ENCODE peak calls at places on chromosomes 3 and 15, in four cellular contexts. One of them, this sample, is unnamed.

GRCh38 chr3:106379251-106379750 is 510.5 kb upstream of the CBLB start:
- DNase-seq in H9: no peak
- DNase-seq in IMR-90: no peak
- DNase-seq in H1: no peak
- DNase-seq in this sample: no peak

GRCh38 chr3:17846466-17846865 is 104.0 kb upstream of the TBC1D5 start:
- DNase-seq in H9: no peak
- DNase-seq in IMR-90: peak
- DNase-seq in H1: no peak
- DNase-seq in this sample: peak

GRCh38 chr15:62783303-62783957 is 259.1 kb upstream of the TPM1 start:
- DNase-seq in H9: no peak
- DNase-seq in IMR-90: peak
- DNase-seq in H1: no peak
- DNase-seq in this sample: no peak

GRCh38 chr3:63355809-63356208 is 77.7 kb downstream of the SYNPR start:
- DNase-seq in H9: no peak
- DNase-seq in IMR-90: no peak
- DNase-seq in H1: no peak
- DNase-seq in this sample: no peak

GRCh38 chr15:83287541-83288027 is 3.1 kb upstream of the BNC1 start:
- DNase-seq in H9: no peak
- DNase-seq in IMR-90: peak
- DNase-seq in H1: no peak
- DNase-seq in this sample: peak

GRCh38 chr3:133941390-133941789 is 45.7 kb upstream of the RAB6B start:
- DNase-seq in H9: peak
- DNase-seq in IMR-90: peak
- DNase-seq in H1: no peak
- DNase-seq in this sample: no peak

GRCh38 chr15:64459382-64459781 is 996 bp upstream of the ZNF609 start:
- DNase-seq in H9: no peak
- DNase-seq in IMR-90: no peak
- DNase-seq in H1: no peak
- DNase-seq in this sample: peak

GRCh38 chr3:118801899-118802298 is 232.7 kb downstream of the IGSF11 start:
- DNase-seq in H9: no peak
- DNase-seq in IMR-90: no peak
- DNase-seq in H1: no peak
- DNase-seq in this sample: no peak

GRCh38 chr3:147838650-147839049 is 429.5 kb downstream of the ZIC1 start:
- DNase-seq in H9: no peak
- DNase-seq in IMR-90: peak
- DNase-seq in H1: no peak
- DNase-seq in this sample: peak

GRCh38 chr3:65596511-65597224 is 442.1 kb downstream of the MAGI1 start:
- DNase-seq in H9: no peak
- DNase-seq in IMR-90: no peak
- DNase-seq in H1: no peak
- DNase-seq in this sample: peak

GRCh38 chr3:63864008-63864871 is 573 bp downstream of the ATXN7 start:
- DNase-seq in H9: no peak
- DNase-seq in IMR-90: no peak
- DNase-seq in H1: no peak
- DNase-seq in this sample: no peak

GRCh38 chr3:33181229-33181628 is 37.4 kb downstream of the SUSD5 start:
- DNase-seq in H9: no peak
- DNase-seq in IMR-90: no peak
- DNase-seq in H1: no peak
- DNase-seq in this sample: no peak

GRCh38 chr3:45606991-45607712 is 12.6 kb downstream of the LIMD1 start:
- DNase-seq in H9: no peak
- DNase-seq in IMR-90: peak
- DNase-seq in H1: no peak
- DNase-seq in this sample: no peak

GRCh38 chr3:146161725-146162047 is 702 bp upstream of the PLOD2 start:
- DNase-seq in H9: no peak
- DNase-seq in IMR-90: peak
- DNase-seq in H1: no peak
- DNase-seq in this sample: peak

GRCh38 chr3:30875505-30875904 is 19.0 kb downstream of the GADL1 start:
- DNase-seq in H9: no peak
- DNase-seq in IMR-90: no peak
- DNase-seq in H1: no peak
- DNase-seq in this sample: no peak

GRCh38 chr3:122564155-122564912 is at the start of the genes DTX3L and PARP9:
- DNase-seq in H9: peak
- DNase-seq in IMR-90: peak
- DNase-seq in H1: peak
- DNase-seq in this sample: peak

GRCh38 chr3:64163019-64163754 is 62.1 kb downstream of the PRICKLE2 start:
- DNase-seq in H9: no peak
- DNase-seq in IMR-90: no peak
- DNase-seq in H1: no peak
- DNase-seq in this sample: no peak

GRCh38 chr3:99659965-99660364 is 21.6 kb downstream of the COL8A1 start:
- DNase-seq in H9: no peak
- DNase-seq in IMR-90: no peak
- DNase-seq in H1: no peak
- DNase-seq in this sample: no peak

GRCh38 chr3:16318216-16318615 is 53.2 kb downstream of the OXNAD1 start:
- DNase-seq in H9: no peak
- DNase-seq in IMR-90: peak
- DNase-seq in H1: no peak
- DNase-seq in this sample: no peak

GRCh38 chr3:139534992-139535879 is 4.3 kb downstream of the RBP1 start:
- DNase-seq in H9: peak
- DNase-seq in IMR-90: peak
- DNase-seq in H1: no peak
- DNase-seq in this sample: peak

GRCh38 chr3:105253225-105253624 is 113.5 kb upstream of the ALCAM start:
- DNase-seq in H9: no peak
- DNase-seq in IMR-90: no peak
- DNase-seq in H1: no peak
- DNase-seq in this sample: peak

GRCh38 chr3:120622870-120623718 is 27.0 kb downstream of the NDUFB4 start:
- DNase-seq in H9: peak
- DNase-seq in IMR-90: peak
- DNase-seq in H1: no peak
- DNase-seq in this sample: peak

GRCh38 chr3:151393961-151394360 is 9.4 kb upstream of the P2RY12 start:
- DNase-seq in H9: no peak
- DNase-seq in IMR-90: no peak
- DNase-seq in H1: no peak
- DNase-seq in this sample: no peak

GRCh38 chr15:41161336-41161735 is 45.3 kb upstream of the INO80 start:
- DNase-seq in H9: no peak
- DNase-seq in IMR-90: peak
- DNase-seq in H1: no peak
- DNase-seq in this sample: no peak

GRCh38 chr3:13507247-13507790 is 27.2 kb downstream of the HDAC11 start:
- DNase-seq in H9: no peak
- DNase-seq in IMR-90: no peak
- DNase-seq in H1: no peak
- DNase-seq in this sample: no peak

GRCh38 chr3:112390783-112391641 is 58.1 kb downstream of the CD200 start:
- DNase-seq in H9: peak
- DNase-seq in IMR-90: peak
- DNase-seq in H1: peak
- DNase-seq in this sample: peak

GRCh38 chr15:51702710-51703109 is 21.4 kb downstream of the SCG3 start:
- DNase-seq in H9: no peak
- DNase-seq in IMR-90: no peak
- DNase-seq in H1: no peak
- DNase-seq in this sample: no peak

GRCh38 chr3:98912448-98912847 is 11.0 kb upstream of the DCBLD2 start:
- DNase-seq in H9: no peak
- DNase-seq in IMR-90: no peak
- DNase-seq in H1: no peak
- DNase-seq in this sample: no peak

GRCh38 chr15:101060576-101061551 is 141.7 kb downstream of the LRRK1 start:
- DNase-seq in H9: peak
- DNase-seq in IMR-90: no peak
- DNase-seq in H1: no peak
- DNase-seq in this sample: no peak

GRCh38 chr3:119125742-119126507 is 20.0 kb upstream of the TEX55 start:
- DNase-seq in H9: peak
- DNase-seq in IMR-90: no peak
- DNase-seq in H1: no peak
- DNase-seq in this sample: peak

GRCh38 chr3:172221550-172221949 is 182.2 kb downstream of the FNDC3B start:
- DNase-seq in H9: no peak
- DNase-seq in IMR-90: peak
- DNase-seq in H1: no peak
- DNase-seq in this sample: no peak

GRCh38 chr3:126487151-126487771 is 11.6 kb upstream of the ZXDC start:
- DNase-seq in H9: peak
- DNase-seq in IMR-90: no peak
- DNase-seq in H1: no peak
- DNase-seq in this sample: peak

GRCh38 chr15:40441012-40441735 is 421 bp downstream of the BAHD1 start:
- DNase-seq in H9: no peak
- DNase-seq in IMR-90: no peak
- DNase-seq in H1: no peak
- DNase-seq in this sample: peak

GRCh38 chr15:52337198-52337853 is 41.7 kb upstream of the MYO5C start:
- DNase-seq in H9: no peak
- DNase-seq in IMR-90: peak
- DNase-seq in H1: no peak
- DNase-seq in this sample: peak

GRCh38 chr3:101617478-101617877 is 43.5 kb downstream of the PCNP start:
- DNase-seq in H9: no peak
- DNase-seq in IMR-90: no peak
- DNase-seq in H1: no peak
- DNase-seq in this sample: no peak

GRCh38 chr3:89250742-89251141 is 143.3 kb downstream of the EPHA3 start:
- DNase-seq in H9: no peak
- DNase-seq in IMR-90: no peak
- DNase-seq in H1: no peak
- DNase-seq in this sample: no peak

GRCh38 chr3:67655364-67656121 is 1.1 kb upstream of the SUCLG2 start:
- DNase-seq in H9: no peak
- DNase-seq in IMR-90: no peak
- DNase-seq in H1: no peak
- DNase-seq in this sample: no peak

DNA sequence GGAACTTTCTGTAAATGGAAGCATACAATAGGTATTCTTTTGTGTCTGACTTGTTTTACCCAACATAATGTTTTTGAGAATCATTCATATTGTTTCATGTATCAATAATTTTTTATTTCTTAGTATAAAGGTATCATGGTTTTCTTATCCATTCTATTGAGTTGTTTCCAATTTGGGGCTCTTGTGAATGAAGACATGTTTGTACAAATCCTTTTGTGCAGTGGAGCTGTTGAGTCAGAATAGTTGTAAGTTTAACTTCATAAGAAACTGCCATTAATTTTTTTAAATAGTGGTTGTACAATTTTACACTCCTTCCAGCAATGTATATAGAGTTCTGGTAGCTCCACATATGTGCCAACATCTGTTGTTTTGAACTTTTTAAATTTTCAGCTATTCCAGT is 59.2 kb upstream of the THSD4 start:
- DNase-seq in H9: no peak
- DNase-seq in IMR-90: no peak
- DNase-seq in H1: no peak
- DNase-seq in this sample: no peak
- H4K5ac ChIP-seq in H9: no peak
- H4K5ac ChIP-seq in IMR-90: no peak
- H4K5ac ChIP-seq in H1: no peak
- H4K5ac ChIP-seq in this sample: no peak

DNA sequence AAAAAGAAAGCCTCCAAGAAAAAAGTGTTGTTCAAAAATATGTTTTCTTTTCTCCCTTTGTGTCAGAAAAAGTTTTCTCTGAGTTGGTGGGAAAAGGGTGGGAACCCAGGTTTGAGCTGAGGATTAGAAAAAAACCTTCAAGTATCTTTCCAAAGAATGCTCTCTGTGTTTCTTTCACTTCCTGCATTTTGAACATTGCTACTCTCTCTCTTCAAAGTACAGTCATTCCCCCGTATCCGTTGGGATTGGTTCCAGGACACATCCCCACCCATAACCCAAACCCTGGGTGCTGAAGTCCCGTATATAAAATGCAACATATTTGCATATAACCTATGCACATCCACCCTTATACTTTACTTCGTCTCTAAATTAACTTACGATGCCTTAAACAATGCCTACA is 139.6 kb downstream of the TMCO5A start:
- DNase-seq in H9: no peak
- DNase-seq in IMR-90: no peak
- DNase-seq in H1: no peak
- DNase-seq in this sample: no peak
- H3K9ac ChIP-seq in H9: no peak
- H3K9ac ChIP-seq in IMR-90: no peak
- H3K9ac ChIP-seq in H1: no peak
- H3K9ac ChIP-seq in this sample: no peak

GRCh38 chr15:37638139-37638538 is 296.3 kb upstream of the TMCO5A start:
- DNase-seq in H9: no peak
- DNase-seq in IMR-90: no peak
- DNase-seq in H1: no peak
- DNase-seq in this sample: no peak
- H4K5ac ChIP-seq in H9: no peak
- H4K5ac ChIP-seq in IMR-90: no peak
- H4K5ac ChIP-seq in H1: no peak
- H4K5ac ChIP-seq in this sample: no peak

GRCh38 chr3:1501396-1501795 is 408.6 kb downstream of the CNTN6 start:
- DNase-seq in H9: no peak
- DNase-seq in IMR-90: no peak
- DNase-seq in H1: no peak
- DNase-seq in this sample: no peak
- H3K9ac ChIP-seq in H9: no peak
- H3K9ac ChIP-seq in IMR-90: no peak
- H3K9ac ChIP-seq in H1: no peak
- H3K9ac ChIP-seq in this sample: no peak